ENCODE peak calls at places on chromosomes 3 and 15, in seven cellular contexts. One of them, this sample, is unnamed.

GRCh38 chr3:102904629-102905028 is 469.8 kb downstream of the ZPLD1 start:
- DNase-seq in aorta: no peak
- DNase-seq in nephron progenitor cell: peak
- DNase-seq in DMS153: no peak
- DNase-seq in cardiac fibroblast: no peak
- DNase-seq in WTC11: no peak
- DNase-seq in stomach: no peak
- DNase-seq in this sample: no peak

GRCh38 chr3:14921811-14922705 is 25.3 kb upstream of the NR2C2 start:
- DNase-seq in WTC11: no peak
- DNase-seq in nephron progenitor cell: no peak
- DNase-seq in DMS153: no peak
- DNase-seq in cardiac fibroblast: peak
- DNase-seq in stomach: peak
- DNase-seq in aorta: no peak
- DNase-seq in this sample: no peak

GRCh38 chr15:80455668-80456442 is 51.7 kb downstream of the ARNT2 start:
- DNase-seq in WTC11: peak
- DNase-seq in nephron progenitor cell: peak
- DNase-seq in DMS153: peak
- DNase-seq in stomach: peak
- DNase-seq in aorta: peak
- DNase-seq in cardiac fibroblast: peak
- DNase-seq in this sample: no peak

GRCh38 chr3:72659609-72660008 is 188.6 kb downstream of the SHQ1 start:
- DNase-seq in nephron progenitor cell: no peak
- DNase-seq in stomach: no peak
- DNase-seq in aorta: no peak
- DNase-seq in DMS153: no peak
- DNase-seq in WTC11: no peak
- DNase-seq in cardiac fibroblast: no peak
- DNase-seq in this sample: no peak

GRCh38 chr3:136194409-136195257 is 1.5 kb downstream of the MSL2 start:
- DNase-seq in cardiac fibroblast: peak
- DNase-seq in nephron progenitor cell: peak
- DNase-seq in DMS153: no peak
- DNase-seq in aorta: peak
- DNase-seq in stomach: peak
- DNase-seq in WTC11: peak
- DNase-seq in this sample: no peak

GRCh38 chr3:81695302-81695701 is 66.1 kb downstream of the GBE1 start:
- DNase-seq in cardiac fibroblast: no peak
- DNase-seq in WTC11: no peak
- DNase-seq in DMS153: no peak
- DNase-seq in aorta: no peak
- DNase-seq in stomach: no peak
- DNase-seq in nephron progenitor cell: no peak
- DNase-seq in this sample: no peak

GRCh38 chr3:187022403-187023029 is 92.2 kb downstream of the ST6GAL1 start:
- DNase-seq in stomach: no peak
- DNase-seq in aorta: no peak
- DNase-seq in DMS153: no peak
- DNase-seq in cardiac fibroblast: no peak
- DNase-seq in nephron progenitor cell: no peak
- DNase-seq in WTC11: no peak
- DNase-seq in this sample: no peak

GRCh38 chr15:71780349-71780976 is 29.9 kb upstream of the NR2E3 start:
- DNase-seq in DMS153: no peak
- DNase-seq in nephron progenitor cell: peak
- DNase-seq in aorta: no peak
- DNase-seq in stomach: no peak
- DNase-seq in cardiac fibroblast: peak
- DNase-seq in WTC11: peak
- DNase-seq in this sample: no peak

GRCh38 chr3:148453764-148454163 is 243.9 kb upstream of the AGTR1 start:
- DNase-seq in nephron progenitor cell: no peak
- DNase-seq in cardiac fibroblast: no peak
- DNase-seq in DMS153: no peak
- DNase-seq in aorta: no peak
- DNase-seq in WTC11: no peak
- DNase-seq in stomach: no peak
- DNase-seq in this sample: no peak

GRCh38 chr15:35546581-35547381 is 816 bp upstream of the DPH6 start:
- DNase-seq in nephron progenitor cell: no peak
- DNase-seq in WTC11: no peak
- DNase-seq in stomach: no peak
- DNase-seq in aorta: no peak
- DNase-seq in DMS153: no peak
- DNase-seq in cardiac fibroblast: no peak
- DNase-seq in this sample: no peak

GRCh38 chr15:67076147-67076843 is 10.9 kb downstream of the SMAD3 start:
- DNase-seq in stomach: peak
- DNase-seq in nephron progenitor cell: no peak
- DNase-seq in WTC11: no peak
- DNase-seq in cardiac fibroblast: peak
- DNase-seq in DMS153: no peak
- DNase-seq in aorta: peak
- DNase-seq in this sample: peak

GRCh38 chr3:28388978-28389377 is 40.4 kb upstream of the AZI2 start:
- DNase-seq in aorta: no peak
- DNase-seq in WTC11: no peak
- DNase-seq in stomach: no peak
- DNase-seq in nephron progenitor cell: no peak
- DNase-seq in DMS153: no peak
- DNase-seq in cardiac fibroblast: no peak
- DNase-seq in this sample: no peak

GRCh38 chr3:60045686-60046085 is 995.9 kb upstream of the CFAP20DC start:
- DNase-seq in WTC11: no peak
- DNase-seq in cardiac fibroblast: no peak
- DNase-seq in nephron progenitor cell: no peak
- DNase-seq in stomach: no peak
- DNase-seq in DMS153: no peak
- DNase-seq in aorta: no peak
- DNase-seq in this sample: no peak

GRCh38 chr15:29571728-29572454 is 250.4 kb downstream of the TJP1 start:
- DNase-seq in WTC11: no peak
- DNase-seq in nephron progenitor cell: no peak
- DNase-seq in stomach: no peak
- DNase-seq in cardiac fibroblast: peak
- DNase-seq in DMS153: no peak
- DNase-seq in aorta: no peak
- DNase-seq in this sample: no peak